ENCODE peak calls at places on chromosomes 5 and 9, in nine cellular contexts. One of them, this sample, is unnamed.

GRCh38 chr9:77028478-77028877 is 9.0 kb downstream of the FOXB2 start:
- DNase-seq in fibroblast of lung: no peak
- DNase-seq in tibial nerve: no peak
- DNase-seq in kidney: no peak
- DNase-seq in HCT116: no peak
- DNase-seq in DND-41: no peak
- DNase-seq in HEK293T: no peak
- DNase-seq in adipocyte: no peak
- DNase-seq in neuronal stem cell: no peak
- DNase-seq in this sample: no peak

GRCh38 chr5:9582406-9582805 is 36.5 kb upstream of the SEMA5A start:
- DNase-seq in HEK293T: no peak
- DNase-seq in tibial nerve: no peak
- DNase-seq in DND-41: no peak
- DNase-seq in HCT116: no peak
- DNase-seq in fibroblast of lung: no peak
- DNase-seq in adipocyte: no peak
- DNase-seq in neuronal stem cell: no peak
- DNase-seq in kidney: no peak
- DNase-seq in this sample: no peak

GRCh38 chr5:137921931-137922330 is 32.7 kb downstream of the PKD2L2 start:
- DNase-seq in fibroblast of lung: peak; percentile 70
- DNase-seq in tibial nerve: no peak
- DNase-seq in kidney: no peak
- DNase-seq in neuronal stem cell: no peak
- DNase-seq in HCT116: no peak
- DNase-seq in DND-41: no peak
- DNase-seq in adipocyte: no peak
- DNase-seq in HEK293T: no peak
- DNase-seq in this sample: peak; percentile 2

GRCh38 chr9:93257808-93258331 is 73.9 kb downstream of the WNK2 start:
- DNase-seq in neuronal stem cell: no peak
- DNase-seq in tibial nerve: no peak
- DNase-seq in DND-41: no peak
- DNase-seq in fibroblast of lung: no peak
- DNase-seq in adipocyte: no peak
- DNase-seq in HEK293T: no peak
- DNase-seq in HCT116: no peak
- DNase-seq in kidney: peak; percentile 47
- DNase-seq in this sample: no peak

GRCh38 chr5:172492097-172492840 is 37.9 kb upstream of the SH3PXD2B start:
- DNase-seq in kidney: no peak
- DNase-seq in neuronal stem cell: no peak
- DNase-seq in adipocyte: no peak
- DNase-seq in HEK293T: no peak
- DNase-seq in HCT116: no peak
- DNase-seq in DND-41: no peak
- DNase-seq in fibroblast of lung: no peak
- DNase-seq in tibial nerve: no peak
- DNase-seq in this sample: no peak

GRCh38 chr9:93319992-93320490 is 131.4 kb upstream of the FAM120A start:
- DNase-seq in kidney: peak; percentile 64
- DNase-seq in fibroblast of lung: peak; percentile 4
- DNase-seq in DND-41: no peak
- DNase-seq in tibial nerve: no peak
- DNase-seq in HCT116: no peak
- DNase-seq in neuronal stem cell: no peak
- DNase-seq in adipocyte: no peak
- DNase-seq in HEK293T: no peak
- DNase-seq in this sample: no peak

GRCh38 chr5:123559434-123559775 is 47.4 kb downstream of the CSNK1G3 start:
- DNase-seq in adipocyte: no peak
- DNase-seq in DND-41: no peak
- DNase-seq in fibroblast of lung: no peak
- DNase-seq in HEK293T: no peak
- DNase-seq in tibial nerve: no peak
- DNase-seq in HCT116: no peak
- DNase-seq in kidney: no peak
- DNase-seq in neuronal stem cell: no peak
- DNase-seq in this sample: no peak

GRCh38 chr9:129250786-129251185 is 72.7 kb upstream of the IER5L start:
- DNase-seq in DND-41: no peak
- DNase-seq in tibial nerve: no peak
- DNase-seq in HCT116: no peak
- DNase-seq in HEK293T: no peak
- DNase-seq in fibroblast of lung: peak; percentile 69
- DNase-seq in adipocyte: no peak
- DNase-seq in kidney: no peak
- DNase-seq in neuronal stem cell: no peak
- DNase-seq in this sample: no peak

GRCh38 chr9:95570646-95571045 is 53.9 kb upstream of the PTCH1 start:
- DNase-seq in fibroblast of lung: peak; percentile 70
- DNase-seq in DND-41: no peak
- DNase-seq in adipocyte: no peak
- DNase-seq in kidney: no peak
- DNase-seq in HEK293T: no peak
- DNase-seq in neuronal stem cell: no peak
- DNase-seq in tibial nerve: no peak
- DNase-seq in HCT116: no peak
- DNase-seq in this sample: peak; percentile 67

GRCh38 chr9:108486791-108487190 is 369.0 kb downstream of the ACTL7B start:
- DNase-seq in neuronal stem cell: no peak
- DNase-seq in fibroblast of lung: peak; percentile 32
- DNase-seq in adipocyte: no peak
- DNase-seq in tibial nerve: no peak
- DNase-seq in HEK293T: no peak
- DNase-seq in HCT116: no peak
- DNase-seq in DND-41: no peak
- DNase-seq in kidney: no peak
- DNase-seq in this sample: no peak

GRCh38 chr9:15834541-15834940 is 281.7 kb downstream of the CCDC171 start:
- DNase-seq in fibroblast of lung: peak; percentile 42
- DNase-seq in neuronal stem cell: no peak
- DNase-seq in adipocyte: no peak
- DNase-seq in HCT116: no peak
- DNase-seq in HEK293T: no peak
- DNase-seq in kidney: no peak
- DNase-seq in DND-41: peak; percentile 12
- DNase-seq in tibial nerve: no peak
- DNase-seq in this sample: no peak

GRCh38 chr5:171762016-171762415 is 23.6 kb upstream of the SMIM23 start:
- DNase-seq in kidney: no peak
- DNase-seq in neuronal stem cell: no peak
- DNase-seq in tibial nerve: no peak
- DNase-seq in HCT116: no peak
- DNase-seq in fibroblast of lung: no peak
- DNase-seq in HEK293T: no peak
- DNase-seq in DND-41: no peak
- DNase-seq in adipocyte: no peak
- DNase-seq in this sample: no peak

GRCh38 chr9:127049044-127049443 is 73.4 kb downstream of the ANGPTL2 start:
- DNase-seq in HEK293T: no peak
- DNase-seq in neuronal stem cell: no peak
- DNase-seq in DND-41: no peak
- DNase-seq in tibial nerve: no peak
- DNase-seq in HCT116: no peak
- DNase-seq in adipocyte: peak; percentile 68
- DNase-seq in fibroblast of lung: peak; percentile 90
- DNase-seq in kidney: no peak
- DNase-seq in this sample: peak; percentile 99

GRCh38 chr9:106156462-106156861 is 462.1 kb downstream of the TMEM38B start:
- DNase-seq in tibial nerve: no peak
- DNase-seq in neuronal stem cell: no peak
- DNase-seq in HEK293T: no peak
- DNase-seq in adipocyte: no peak
- DNase-seq in fibroblast of lung: no peak
- DNase-seq in HCT116: no peak
- DNase-seq in DND-41: no peak
- DNase-seq in kidney: no peak
- DNase-seq in this sample: no peak

GRCh38 chr9:94034511-94034910 is 49.8 kb upstream of the PTPDC1 start:
- DNase-seq in adipocyte: no peak
- DNase-seq in HEK293T: no peak
- DNase-seq in kidney: no peak
- DNase-seq in DND-41: no peak
- DNase-seq in tibial nerve: no peak
- DNase-seq in fibroblast of lung: no peak
- DNase-seq in HCT116: no peak
- DNase-seq in neuronal stem cell: no peak
- DNase-seq in this sample: no peak

GRCh38 chr5:113487779-113488644 is at the start of gene MCC:
- DNase-seq in adipocyte: peak; percentile 95
- DNase-seq in HCT116: peak; percentile 73
- DNase-seq in fibroblast of lung: peak; percentile 95
- DNase-seq in kidney: peak; percentile 90
- DNase-seq in tibial nerve: peak; percentile 61
- DNase-seq in neuronal stem cell: peak; percentile 82
- DNase-seq in DND-41: no peak
- DNase-seq in HEK293T: peak; percentile 85
- DNase-seq in this sample: peak; percentile 67

GRCh38 chr5:111929892-111930291 is 172.9 kb upstream of the NREP start:
- DNase-seq in tibial nerve: no peak
- DNase-seq in HEK293T: no peak
- DNase-seq in DND-41: no peak
- DNase-seq in adipocyte: peak; percentile 90
- DNase-seq in fibroblast of lung: peak; percentile 95
- DNase-seq in neuronal stem cell: no peak
- DNase-seq in HCT116: no peak
- DNase-seq in kidney: no peak
- DNase-seq in this sample: no peak

This sample was measured in dermis microvascular lymphatic vessel endothelial cell.